ENCODE peak calls at places on chromosomes 1 and 21, in six cellular contexts. I is SK-N-SH, V is PC-3, D is GM23338, E is PC-9, Z is GM23248. J is an unnamed sample. For H3K9me2 and H3F3A, the result is how much of the 10 kb centered on the place peaks cover.

GRCh38 chr21:42737969-42738590 is 84.7 kb downstream of the PDE9A start:
- DNase-seq in I (no peak), V (no peak), D (no peak), E (no peak), Z (no peak), J (no peak)

GRCh38 chr1:107501081-107501605 is 360.3 kb downstream of the NTNG1 start:
- DNase-seq in I (no peak), V (no peak), D (peak), E (no peak), Z (no peak), J (no peak)

GRCh38 chr1:54950361-54951163 is 29.9 kb upstream of the TMEM61 start:
- DNase-seq in I (peak), V (peak), D (peak), E (peak), Z (peak), J (peak)

GRCh38 chr1:206738370-206739366 is 31.9 kb upstream of the IL19 start:
- DNase-seq in I (no peak), V (peak), D (peak), E (peak), Z (peak), J (peak)

GRCh38 chr1:181416268-181416855 is 67.0 kb upstream of the CACNA1E start:
- DNase-seq in I (no peak), V (no peak), D (no peak), E (no peak), Z (no peak), J (no peak)

GRCh38 chr1:39751595-39751994 is 12.9 kb downstream of the PPIE start:
- DNase-seq in I (no peak), V (no peak), D (no peak), E (no peak), Z (no peak), J (no peak)

GRCh38 chr1:54768093-54768492 is 3.8 kb upstream of the PARS2 start:
- DNase-seq in I (no peak), V (peak), D (no peak), E (no peak), Z (peak), J (no peak)

GRCh38 chr1:209202826-209203439 is 380.6 kb upstream of the CAMK1G start:
- DNase-seq in I (peak), V (peak), D (peak), E (peak), Z (peak), J (peak)

GRCh38 chr1:243563732-243564131 is 286.3 kb downstream of the AKT3 start:
- DNase-seq in I (no peak), V (no peak), D (no peak), E (no peak), Z (no peak), J (no peak)

GRCh38 chr1:155379877-155380192 is 59.1 kb downstream of the RUSC1 start:
- DNase-seq in I (no peak), V (no peak), D (no peak), E (no peak), Z (no peak), J (no peak)

GRCh38 chr1:230084408-230085177 is 17.6 kb downstream of the GALNT2 start:
- DNase-seq in I (peak), V (peak), D (no peak), E (peak), Z (peak), J (peak)

GRCh38 chr1:10074059-10074854 is 41.5 kb downstream of the UBE4B start:
- DNase-seq in I (no peak), V (peak), D (no peak), E (peak), Z (peak), J (peak)

GRCh38 chr1:56446531-56447098 is 132.7 kb downstream of the PLPP3 start:
- DNase-seq in I (no peak), V (peak), D (no peak), E (no peak), Z (no peak), J (no peak)

GRCh38 chr1:94993931-94994645 is 67.2 kb upstream of the CNN3 start:
- DNase-seq in I (no peak), V (peak), D (no peak), E (no peak), Z (no peak), J (no peak)

GRCh38 chr1:14704846-14705245 is 106.4 kb downstream of the KAZN start:
- DNase-seq in I (no peak), V (peak), D (no peak), E (no peak), Z (no peak), J (peak)

GRCh38 chr1:153572569-153573015 is 6.9 kb upstream of the S100A2 start:
- DNase-seq in I (peak), V (peak), D (peak), E (peak), Z (peak), J (peak)

GRCh38 chr1:74452035-74452434 is 60.4 kb downstream of the LRRC53 start:
- DNase-seq in I (no peak), V (no peak), D (no peak), E (no peak), Z (no peak), J (no peak)

GRCh38 chr1:74455390-74455789 is 57.0 kb downstream of the LRRC53 start:
- DNase-seq in I (no peak), V (no peak), D (no peak), E (no peak), Z (no peak), J (no peak)

GRCh38 chr1:74457269-74457668 is 55.1 kb downstream of the LRRC53 start:
- DNase-seq in I (no peak), V (no peak), D (no peak), E (no peak), Z (no peak), J (no peak)
- H3K9me2 ChIP-seq in I (under half), V (under half), D (under half), E (under half), Z (under half), J (under half)

GRCh38 chr1:71532343-71532742 is 451.5 kb upstream of the ZRANB2 start:
- DNase-seq in I (no peak), V (peak), D (no peak), E (no peak), Z (no peak), J (no peak)

GRCh38 chr1:71521655-71522264 is 440.9 kb upstream of the ZRANB2 start:
- DNase-seq in I (peak), V (peak), D (peak), E (peak), Z (peak), J (peak)

GRCh38 chr1:71522721-71523120 is 441.9 kb upstream of the ZRANB2 start:
- DNase-seq in I (no peak), V (peak), D (no peak), E (no peak), Z (peak), J (no peak)

DNA sequence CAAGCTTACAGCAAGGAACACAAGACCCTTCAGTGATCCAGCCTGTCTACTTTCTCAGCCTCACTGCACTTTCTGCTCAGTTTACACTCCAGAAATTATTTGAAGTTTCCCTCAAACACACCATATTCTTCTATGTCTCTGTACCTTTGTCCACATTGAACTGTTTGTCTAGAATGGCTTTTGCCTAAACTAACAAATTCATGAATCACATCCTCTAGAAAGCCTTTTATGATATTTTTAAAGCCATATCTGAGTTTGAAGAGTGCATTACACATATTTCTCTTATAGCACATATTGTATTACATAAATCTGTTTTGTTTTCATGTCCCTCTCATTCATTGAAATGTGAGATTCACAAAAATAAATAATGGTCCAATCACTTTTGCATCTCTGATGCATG is 446.0 kb upstream of the ZRANB2 start:
- DNase-seq in I (no peak), V (peak), D (no peak), E (no peak), Z (no peak), J (no peak)
- H3F3A ChIP-seq in I (under half), V (under half), D (under half), E (under half), Z (under half), J (under half)

DNA sequence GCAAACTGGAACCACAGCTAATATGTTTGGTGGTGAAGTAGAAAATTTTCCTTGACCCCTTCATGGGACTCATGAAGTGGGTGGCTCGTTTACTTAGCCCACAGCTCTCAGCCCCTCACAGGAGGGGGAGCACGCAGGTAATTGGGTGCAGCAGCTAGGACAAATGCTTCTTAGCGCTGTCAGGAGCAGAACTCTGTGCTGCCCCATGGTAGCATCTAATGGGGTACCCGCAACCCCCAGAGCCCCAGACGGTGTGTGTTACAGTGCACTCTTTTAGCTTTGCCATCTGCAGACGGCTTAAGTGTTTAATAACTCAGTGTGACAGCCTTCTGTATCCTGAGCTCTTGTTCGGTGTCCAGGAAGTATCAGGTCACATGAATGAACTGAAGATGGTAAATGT is 189.6 kb upstream of the ZRANB2 start:
- DNase-seq in I (no peak), V (no peak), D (no peak), E (no peak), Z (no peak), J (no peak)
- H3K9me2 ChIP-seq in I (under half), V (under half), D (under half), E (under half), Z (under half), J (under half)

GRCh38 chr1:150159550-150159949 is 9.8 kb downstream of the PLEKHO1 start:
- DNase-seq in I (no peak), V (no peak), D (no peak), E (no peak), Z (no peak), J (no peak)
- H3F3A ChIP-seq in I (half or more), V (under half), D (under half), E (under half), Z (half or more), J (under half)

GRCh38 chr1:203567596-203567995 is 59.0 kb upstream of the ATP2B4 start:
- DNase-seq in I (no peak), V (no peak), D (no peak), E (no peak), Z (no peak), J (no peak)

GRCh38 chr1:203563291-203563690 is 63.3 kb upstream of the ATP2B4 start:
- DNase-seq in I (no peak), V (peak), D (no peak), E (no peak), Z (peak), J (no peak)

GRCh38 chr1:203559523-203559922 is 65.6 kb downstream of the OPTC start:
- DNase-seq in I (no peak), V (peak), D (no peak), E (no peak), Z (peak), J (no peak)

GRCh38 chr1:203569490-203570318 is 56.9 kb upstream of the ATP2B4 start:
- DNase-seq in I (no peak), V (peak), D (no peak), E (peak), Z (no peak), J (no peak)

DNA sequence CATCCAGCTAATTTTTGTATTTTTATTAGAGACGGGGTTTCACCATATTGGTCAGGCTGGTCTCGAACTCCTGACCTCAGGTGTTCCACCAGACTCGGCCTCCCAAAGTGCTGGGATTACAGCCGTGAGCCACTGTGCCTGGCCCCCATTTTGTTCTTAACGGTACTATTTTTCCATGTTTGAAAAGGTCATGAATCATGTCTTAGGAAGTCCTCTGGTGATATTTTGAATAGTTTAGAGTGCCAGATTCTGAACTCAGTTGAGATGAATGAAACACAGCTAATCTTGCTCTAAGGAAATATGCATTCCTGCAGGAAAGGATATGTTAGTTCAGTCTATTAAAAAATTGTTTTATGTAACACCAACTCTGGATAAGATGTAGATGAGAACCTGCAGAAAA is 62.6 kb upstream of the ATP2B4 start:
- DNase-seq in I (no peak), V (no peak), D (no peak), E (no peak), Z (peak), J (no peak)
- H3K9me2 ChIP-seq in I (under half), V (under half), D (under half), E (under half), Z (under half), J (under half)

J was measured in MM.1S.